ENCODE peak calls at places on chromosomes 7 and 10, in seven cellular contexts. D, H, U, O, K, P and R are unnamed samples.

GRCh38 chr7:144009361-144009760 is 9.2 kb downstream of the OR6B1 start:
- DNase-seq in U (no peak), O (no peak), D (no peak), K (no peak), P (no peak), H (no peak), R (no peak)

GRCh38 chr10:79081353-79082034 is 12.7 kb downstream of the ZMIZ1 start:
- DNase-seq in O (no peak), K (no peak), H (no peak), D (no peak), P (no peak), U (no peak), R (no peak)

GRCh38 chr7:73809454-73810090 is 21.2 kb upstream of the CLDN4 start:
- DNase-seq in O (no peak), P (no peak), U (peak), D (peak), K (no peak), H (peak), R (no peak)

GRCh38 chr10:100826983-100827818 is 81.8 kb downstream of the PAX2 start:
- DNase-seq in D (peak), H (peak), P (peak), O (no peak), K (peak), U (peak), R (peak)

GRCh38 chr10:44962870-44963738 is 3.5 kb downstream of the RASSF4 start:
- DNase-seq in D (peak), H (peak), O (no peak), K (no peak), U (peak), P (no peak), R (no peak)

GRCh38 chr7:35757574-35757973 is 43.3 kb upstream of the SEPTIN7 start:
- DNase-seq in P (no peak), D (no peak), U (no peak), H (no peak), K (no peak), O (no peak), R (no peak)

GRCh38 chr10:132836832-132837540 is 51.0 kb upstream of the NKX6-2 start:
- DNase-seq in K (peak), H (no peak), O (no peak), D (peak), P (peak), U (peak), R (peak)

GRCh38 chr10:21048086-21048485 is 151.0 kb upstream of the NEBL start:
- DNase-seq in H (no peak), U (no peak), P (no peak), D (no peak), K (peak), O (no peak), R (no peak)

GRCh38 chr10:112131361-112131760 is 52.2 kb downstream of the GPAM start:
- DNase-seq in H (no peak), D (no peak), K (no peak), P (no peak), U (no peak), O (no peak), R (no peak)

GRCh38 chr7:106143711-106144347 is 31.7 kb upstream of the SYPL1 start:
- DNase-seq in D (no peak), O (no peak), H (no peak), P (no peak), K (no peak), U (no peak), R (no peak)

GRCh38 chr7:111796671-111797070 is 234.4 kb upstream of the IMMP2L start:
- DNase-seq in U (no peak), P (no peak), H (no peak), K (no peak), D (no peak), O (no peak), R (no peak)

GRCh38 chr10:114179148-114179547 is at the start of gene TDRD1:
- DNase-seq in H (no peak), O (no peak), D (no peak), K (no peak), P (no peak), U (no peak), R (no peak)

GRCh38 chr10:71911296-71911954 is 52.8 kb upstream of the CHST3 start:
- DNase-seq in H (no peak), P (no peak), O (no peak), U (no peak), K (no peak), D (no peak), R (no peak)

GRCh38 chr7:51601461-51601860 is 284.9 kb upstream of the COBL start:
- DNase-seq in U (no peak), K (no peak), H (no peak), P (no peak), D (no peak), O (no peak), R (no peak)

GRCh38 chr7:101250324-101250723 is 5.4 kb upstream of the FIS1 start:
- DNase-seq in O (peak), K (no peak), D (no peak), P (no peak), H (no peak), U (no peak), R (no peak)

GRCh38 chr10:78985973-78986372 is 82.8 kb upstream of the ZMIZ1 start:
- DNase-seq in U (no peak), H (no peak), P (no peak), O (no peak), K (no peak), D (no peak), R (no peak)

GRCh38 chr10:18325889-18326531 is 185.8 kb downstream of the CACNB2 start:
- DNase-seq in P (no peak), H (no peak), U (no peak), K (no peak), O (no peak), D (no peak), R (no peak)

GRCh38 chr10:43265799-43266721 is 805 bp downstream of the RASGEF1A start:
- DNase-seq in K (peak), D (peak), O (no peak), H (peak), U (no peak), P (peak), R (peak)

GRCh38 chr10:62690703-62691102 is 113.8 kb upstream of the ADO start:
- DNase-seq in O (no peak), K (no peak), D (no peak), U (no peak), H (no peak), P (no peak), R (no peak)

GRCh38 chr10:84337199-84337598 is 8.8 kb downstream of the CCSER2 start:
- DNase-seq in H (no peak), K (no peak), U (no peak), P (no peak), O (no peak), D (no peak), R (no peak)

GRCh38 chr10:64594072-64594471 is 1072.9 kb downstream of the REEP3 start:
- DNase-seq in H (no peak), K (no peak), D (no peak), U (no peak), P (no peak), O (no peak), R (no peak)

GRCh38 chr7:77393261-77393660 is 22.9 kb downstream of the GSAP start:
- DNase-seq in H (no peak), K (no peak), U (no peak), O (peak), D (no peak), P (no peak), R (peak)

GRCh38 chr10:114634607-114634974 is 23.5 kb downstream of the ABLIM1 start:
- DNase-seq in D (no peak), K (peak), O (no peak), U (peak), P (no peak), H (no peak), R (no peak)

GRCh38 chr7:76262683-76263402 is 39.6 kb upstream of the HSPB1 start:
- DNase-seq in U (no peak), D (no peak), H (peak), O (no peak), P (peak), K (peak), R (no peak)

GRCh38 chr10:93854985-93855384 is 38.8 kb upstream of the SLC35G1 start:
- DNase-seq in H (no peak), D (no peak), U (no peak), K (no peak), O (no peak), P (no peak), R (no peak)

GRCh38 chr10:77970869-77971803 is 44.6 kb upstream of the DLG5 start:
- DNase-seq in O (no peak), D (peak), H (peak), P (peak), U (peak), K (peak), R (no peak)

GRCh38 chr7:140640727-140641531 is at the start of gene DENND2A:
- DNase-seq in H (peak), O (no peak), K (no peak), U (peak), P (peak), D (peak), R (peak)

GRCh38 chr10:102540023-102540422 is 36.3 kb downstream of the SUFU start:
- DNase-seq in D (no peak), P (no peak), K (peak), U (no peak), H (no peak), O (no peak), R (no peak)

GRCh38 chr10:96642973-96643372 is 56.2 kb upstream of the TM9SF3 start:
- DNase-seq in O (no peak), K (no peak), H (peak), P (peak), U (peak), D (peak), R (no peak)

GRCh38 chr10:60942604-60943269 is 1.2 kb downstream of the RHOBTB1 start:
- DNase-seq in P (peak), D (peak), O (no peak), H (peak), U (peak), K (no peak), R (no peak)

GRCh38 chr10:59651902-59652301 is 57.7 kb downstream of the SLC16A9 start:
- DNase-seq in P (no peak), U (no peak), H (no peak), O (no peak), D (no peak), K (no peak), R (no peak)

GRCh38 chr7:139743267-139743966 is 34.4 kb downstream of the HIPK2 start:
- DNase-seq in D (no peak), H (no peak), U (no peak), P (no peak), O (no peak), K (no peak), R (no peak)

GRCh38 chr7:82677064-82677463 is 233.5 kb upstream of the CACNA2D1 start:
- DNase-seq in P (no peak), K (no peak), H (no peak), U (no peak), D (no peak), O (no peak), R (no peak)

GRCh38 chr10:76036410-76036940 is 605.1 kb downstream of the LRMDA start:
- DNase-seq in O (no peak), K (peak), D (peak), H (peak), P (peak), U (peak), R (peak)

GRCh38 chr7:112001089-112001826 is 204.9 kb downstream of the DOCK4 start:
- DNase-seq in H (no peak), O (no peak), D (no peak), P (no peak), U (no peak), K (peak), R (no peak)

GRCh38 chr10:53166325-53166724 is 393.7 kb upstream of the MBL2 start:
- DNase-seq in K (no peak), P (no peak), D (no peak), O (peak), U (no peak), H (no peak), R (no peak)

GRCh38 chr7:47452295-47452694 is 129.6 kb downstream of the TNS3 start:
- DNase-seq in D (no peak), K (no peak), U (no peak), H (no peak), P (no peak), O (no peak), R (no peak)

GRCh38 chr7:47451851-47452205 is 130.1 kb downstream of the TNS3 start:
- DNase-seq in U (no peak), P (no peak), O (no peak), K (no peak), D (no peak), H (no peak), R (no peak)

GRCh38 chr7:47454066-47454950 is 127.6 kb downstream of the TNS3 start:
- DNase-seq in D (no peak), U (no peak), K (no peak), P (no peak), O (no peak), H (no peak), R (no peak)

GRCh38 chr7:47453093-47454056 is 128.5 kb downstream of the TNS3 start:
- DNase-seq in H (peak), U (peak), D (no peak), O (no peak), K (peak), P (peak), R (no peak)

GRCh38 chr7:47452715-47453092 is 129.2 kb downstream of the TNS3 start:
- DNase-seq in D (no peak), K (no peak), H (no peak), U (no peak), O (no peak), P (no peak), R (no peak)
- TF ChIP-seq POLR2A in D (no peak), K (no peak), H (no peak), U (no peak), O (no peak), P (no peak), R (no peak)

GRCh38 chr10:74000892-74001669 is 3.2 kb downstream of the VCL start:
- DNase-seq in D (no peak), P (no peak), K (no peak), H (no peak), O (no peak), U (no peak), R (no peak)

GRCh38 chr10:73997479-73997805 is 474 bp upstream of the VCL start:
- DNase-seq in H (peak), U (no peak), P (no peak), O (no peak), D (no peak), K (peak), R (no peak)

GRCh38 chr10:73999703-74000102 is 1.8 kb downstream of the VCL start:
- DNase-seq in U (no peak), H (no peak), D (no peak), K (no peak), P (no peak), O (no peak), R (no peak)

GRCh38 chr10:73997806-73998622 is at the start of gene VCL:
- DNase-seq in D (peak), K (peak), P (peak), O (peak), U (peak), H (peak), R (peak)

GRCh38 chr10:73998623-73999622 is 1.0 kb downstream of the VCL start:
- DNase-seq in D (peak), P (peak), H (peak), O (no peak), K (peak), U (peak), R (no peak)
- TF ChIP-seq POLR2A in D (no peak), P (no peak), H (peak), O (no peak), K (no peak), U (no peak), R (no peak)

GRCh38 chr7:45032421-45032820 is 32.4 kb downstream of the CCM2 start:
- DNase-seq in U (no peak), K (no peak), D (no peak), O (no peak), H (no peak), P (no peak), R (no peak)
- TF ChIP-seq POLR2A in U (no peak), K (no peak), D (no peak), O (no peak), H (no peak), P (no peak), R (no peak)

GRCh38 chr7:30851651-30852359 is 59.8 kb upstream of the AQP1 start:
- DNase-seq in O (no peak), H (no peak), U (peak), K (no peak), P (no peak), D (no peak), R (no peak)
- TF ChIP-seq POLR2A in O (no peak), H (no peak), U (no peak), K (no peak), P (no peak), D (no peak), R (no peak)

GRCh38 chr10:91163709-91164474 is 56.6 kb upstream of the PCGF5 start:
- DNase-seq in D (peak), U (peak), O (no peak), K (peak), H (peak), P (peak), R (peak)
- TF ChIP-seq POLR2A in D (no peak), U (no peak), O (peak), K (no peak), H (no peak), P (no peak), R (no peak)

GRCh38 chr10:68327889-68328786 is 3.7 kb upstream of the HNRNPH3 start:
- DNase-seq in H (no peak), U (no peak), D (no peak), P (no peak), O (no peak), K (peak), R (no peak)
- TF ChIP-seq POLR2A in H (no peak), U (no peak), D (peak), P (no peak), O (no peak), K (no peak), R (no peak)

GRCh38 chr7:88218428-88218745 is 1.5 kb downstream of the SRI start:
- DNase-seq in D (no peak), U (no peak), K (no peak), P (no peak), H (no peak), O (no peak), R (no peak)

GRCh38 chr7:88219781-88220747 is at the start of gene SRI:
- DNase-seq in O (peak), U (peak), D (peak), K (peak), P (peak), H (peak), R (peak)

GRCh38 chr7:88217675-88218427 is 2.0 kb downstream of the SRI start:
- DNase-seq in P (no peak), O (peak), U (no peak), D (no peak), K (no peak), H (no peak), R (peak)

GRCh38 chr7:88216276-88216675 is 3.6 kb downstream of the SRI start:
- DNase-seq in D (no peak), O (no peak), H (no peak), U (no peak), K (no peak), P (no peak), R (no peak)

GRCh38 chr7:88218836-88219605 is 817 bp downstream of the SRI start:
- DNase-seq in P (peak), H (peak), O (peak), U (peak), K (peak), D (peak), R (no peak)
- TF ChIP-seq POLR2A in P (no peak), H (peak), O (peak), U (no peak), K (no peak), D (no peak), R (peak)